ENCODE peak calls at places on chromosomes 7 and 10, in four cellular contexts. One of them, this sample, is unnamed.

GRCh38 chr10:86234553-86235270 is 131.9 kb downstream of the GRID1 start:
- DNase-seq in H54: no peak
- DNase-seq in activated T-cell treated with anti-CD3 and anti-CD28 coated beads, Interleukin-2, amount 50 U/mL, for 4 hours: no peak
- DNase-seq in astrocyte of the spinal cord: no peak
- DNase-seq in this sample: no peak

GRCh38 chr10:22334414-22335203 is 10.7 kb upstream of the SPAG6 start:
- DNase-seq in H54: no peak
- DNase-seq in activated T-cell treated with anti-CD3 and anti-CD28 coated beads, Interleukin-2, amount 50 U/mL, for 4 hours: no peak
- DNase-seq in astrocyte of the spinal cord: no peak
- DNase-seq in this sample: no peak

GRCh38 chr10:34723746-34724145 is 91.3 kb downstream of the PARD3 start:
- DNase-seq in H54: no peak
- DNase-seq in activated T-cell treated with anti-CD3 and anti-CD28 coated beads, Interleukin-2, amount 50 U/mL, for 4 hours: no peak
- DNase-seq in astrocyte of the spinal cord: peak
- DNase-seq in this sample: peak

GRCh38 chr7:132720835-132721234 is 144.6 kb upstream of the PLXNA4 start:
- DNase-seq in H54: no peak
- DNase-seq in activated T-cell treated with anti-CD3 and anti-CD28 coated beads, Interleukin-2, amount 50 U/mL, for 4 hours: no peak
- DNase-seq in astrocyte of the spinal cord: no peak
- DNase-seq in this sample: no peak

GRCh38 chr10:28797904-28798371 is 120.6 kb downstream of the BAMBI start:
- DNase-seq in H54: no peak
- DNase-seq in activated T-cell treated with anti-CD3 and anti-CD28 coated beads, Interleukin-2, amount 50 U/mL, for 4 hours: no peak
- DNase-seq in astrocyte of the spinal cord: peak
- DNase-seq in this sample: no peak

GRCh38 chr7:137990251-137990901 is 11.5 kb downstream of the CREB3L2 start:
- DNase-seq in H54: no peak
- DNase-seq in activated T-cell treated with anti-CD3 and anti-CD28 coated beads, Interleukin-2, amount 50 U/mL, for 4 hours: no peak
- DNase-seq in astrocyte of the spinal cord: peak
- DNase-seq in this sample: no peak

GRCh38 chr10:118455181-118455695 is 113.1 kb upstream of the FAM204A start:
- DNase-seq in H54: no peak
- DNase-seq in activated T-cell treated with anti-CD3 and anti-CD28 coated beads, Interleukin-2, amount 50 U/mL, for 4 hours: no peak
- DNase-seq in astrocyte of the spinal cord: no peak
- DNase-seq in this sample: no peak

GRCh38 chr10:62614389-62615157 is 189.9 kb upstream of the ADO start:
- DNase-seq in H54: peak
- DNase-seq in activated T-cell treated with anti-CD3 and anti-CD28 coated beads, Interleukin-2, amount 50 U/mL, for 4 hours: peak
- DNase-seq in astrocyte of the spinal cord: peak
- DNase-seq in this sample: no peak

GRCh38 chr10:844552-844951 is 87.0 kb downstream of the LARP4B start:
- DNase-seq in H54: no peak
- DNase-seq in activated T-cell treated with anti-CD3 and anti-CD28 coated beads, Interleukin-2, amount 50 U/mL, for 4 hours: no peak
- DNase-seq in astrocyte of the spinal cord: peak
- DNase-seq in this sample: no peak

GRCh38 chr7:66187894-66188293 is 17.2 kb upstream of the TPST1 start:
- DNase-seq in H54: no peak
- DNase-seq in activated T-cell treated with anti-CD3 and anti-CD28 coated beads, Interleukin-2, amount 50 U/mL, for 4 hours: no peak
- DNase-seq in astrocyte of the spinal cord: no peak
- DNase-seq in this sample: peak

GRCh38 chr7:5296015-5296621 is 13.4 kb downstream of the SLC29A4 start:
- DNase-seq in H54: no peak
- DNase-seq in activated T-cell treated with anti-CD3 and anti-CD28 coated beads, Interleukin-2, amount 50 U/mL, for 4 hours: no peak
- DNase-seq in astrocyte of the spinal cord: no peak
- DNase-seq in this sample: no peak

GRCh38 chr7:101828308-101829020 is 11.0 kb downstream of the CUX1 start:
- DNase-seq in H54: no peak
- DNase-seq in activated T-cell treated with anti-CD3 and anti-CD28 coated beads, Interleukin-2, amount 50 U/mL, for 4 hours: no peak
- DNase-seq in astrocyte of the spinal cord: no peak
- DNase-seq in this sample: no peak

GRCh38 chr10:35448687-35449662 is 112.7 kb downstream of the CCNY start:
- DNase-seq in H54: no peak
- DNase-seq in activated T-cell treated with anti-CD3 and anti-CD28 coated beads, Interleukin-2, amount 50 U/mL, for 4 hours: no peak
- DNase-seq in astrocyte of the spinal cord: no peak
- DNase-seq in this sample: no peak

This sample was measured in fibroblast of the conjunctiva.